ENCODE peak calls at places on chromosomes 2 and 18, in six cellular contexts. L is activated CD4-positive, CD25-positive, alpha-beta regulatory T cell treated with anti-CD3 and anti-CD28 coated beads, Interleukin-2, amount 50 U/mL, for 24 hours; K is HepG2; Y is stimulated activated naive CD8-positive, alpha-beta T cell treated with anti-CD3 and anti-CD28 coated beads, Interleukin-15, Interleukin-2, amounts not matched to agents 100 U/mL and 50 U/mL, for 24 hours; H is left colon; O is activated CD8-positive, alpha-beta memory T cell treated with anti-CD3 and anti-CD28 coated beads, Interleukin-2, amount 10 ng/mL, durations not matched to agents 7 days and 5 days. M is an unnamed sample.

GRCh38 chr2:233261819-233262555 is 10.5 kb downstream of the ATG16L1 start:
- ATAC-seq in L (no peak), K (no peak), Y (no peak), H (no peak), O (peak), M (no peak)

GRCh38 chr2:135851858-135852257 is 14.9 kb upstream of the LCT start:
- ATAC-seq in L (no peak), K (no peak), Y (no peak), H (no peak), O (no peak), M (no peak)

GRCh38 chr2:222672068-222672401 is 577 bp downstream of the MOGAT1 start:
- ATAC-seq in L (no peak), K (no peak), Y (no peak), H (peak), O (no peak), M (peak)

GRCh38 chr2:105449083-105449482 is 50.2 kb upstream of the FHL2 start:
- ATAC-seq in L (no peak), K (no peak), Y (no peak), H (peak), O (no peak), M (peak)

GRCh38 chr2:227818569-227819397 is 5.1 kb downstream of the CCL20 start:
- ATAC-seq in L (no peak), K (peak), Y (no peak), H (no peak), O (no peak), M (peak)

GRCh38 chr2:156687715-156688114 is 251.5 kb downstream of the GPD2 start:
- ATAC-seq in L (no peak), K (no peak), Y (no peak), H (no peak), O (no peak), M (peak)

GRCh38 chr2:173195100-173195499 is 119.5 kb downstream of the MAP3K20 start:
- ATAC-seq in L (no peak), K (no peak), Y (no peak), H (no peak), O (no peak), M (no peak)

GRCh38 chr18:63237911-63238710 is 81.5 kb downstream of the BCL2 start:
- ATAC-seq in L (no peak), K (peak), Y (no peak), H (peak), O (no peak), M (peak)

GRCh38 chr2:236626391-236627150 is 56.9 kb downstream of the ACKR3 start:
- ATAC-seq in L (no peak), K (peak), Y (no peak), H (no peak), O (no peak), M (no peak)

GRCh38 chr2:236968101-236968886 is 117.4 kb upstream of the COPS8 start:
- ATAC-seq in L (no peak), K (peak), Y (peak), H (peak), O (peak), M (no peak)

GRCh38 chr2:48471048-48471474 is 58.9 kb upstream of the STON1 start:
- ATAC-seq in L (no peak), K (peak), Y (no peak), H (peak), O (no peak), M (peak)

GRCh38 chr18:74928194-74928968 is 280.6 kb downstream of the PTGR3 start:
- ATAC-seq in L (no peak), K (no peak), Y (no peak), H (no peak), O (no peak), M (no peak)

GRCh38 chr2:38128653-38129052 is 52.7 kb upstream of the CYP1B1 start:
- ATAC-seq in L (no peak), K (no peak), Y (no peak), H (no peak), O (no peak), M (no peak)

GRCh38 chr18:80157708-80158343 is 48.8 kb downstream of the ADNP2 start:
- ATAC-seq in L (no peak), K (peak), Y (no peak), H (peak), O (peak), M (peak)

GRCh38 chr2:127658641-127659407 is 12.9 kb downstream of the GPR17 start:
- ATAC-seq in L (no peak), K (no peak), Y (no peak), H (no peak), O (no peak), M (no peak)

GRCh38 chr2:66555511-66556324 is 120.8 kb downstream of the MEIS1 start:
- ATAC-seq in L (no peak), K (no peak), Y (no peak), H (no peak), O (no peak), M (peak)

GRCh38 chr18:76795981-76796380 is 26.4 kb upstream of the ZNF236 start:
- ATAC-seq in L (no peak), K (no peak), Y (no peak), H (no peak), O (no peak), M (no peak)

GRCh38 chr2:10285578-10286198 is 17.0 kb upstream of the HPCAL1 start:
- ATAC-seq in L (no peak), K (peak), Y (no peak), H (peak), O (peak), M (peak)

GRCh38 chr2:235595420-235596010 is 101.7 kb downstream of the AGAP1 start:
- ATAC-seq in L (no peak), K (peak), Y (no peak), H (peak), O (no peak), M (peak)

M was measured in esophagus mucosa.